ENCODE peak calls at places on chromosome 5, in nine cellular contexts. One of them, this sample, is unnamed.

GRCh38 chr5:135450328-135450727 is 1.8 kb downstream of the TIFAB start:
- DNase-seq in WERI-Rb-1: no peak
- DNase-seq in mammary epithelial cell: no peak
- DNase-seq in spleen: no peak
- DNase-seq in prostate gland: no peak
- DNase-seq in lower lobe of right lung: no peak
- DNase-seq in AG10803: no peak
- DNase-seq in CD8-positive, alpha-beta T cell: no peak
- DNase-seq in fibroblast of lung: no peak
- DNase-seq in this sample: no peak

GRCh38 chr5:116766470-116766947 is 191.9 kb upstream of the SEMA6A start:
- DNase-seq in WERI-Rb-1: no peak
- DNase-seq in mammary epithelial cell: peak; percentile 98
- DNase-seq in spleen: no peak
- DNase-seq in prostate gland: no peak
- DNase-seq in lower lobe of right lung: no peak
- DNase-seq in AG10803: no peak
- DNase-seq in CD8-positive, alpha-beta T cell: no peak
- DNase-seq in fibroblast of lung: peak; percentile 94
- DNase-seq in this sample: no peak

GRCh38 chr5:179268399-179268952 is 76.8 kb downstream of the ADAMTS2 start:
- DNase-seq in WERI-Rb-1: no peak
- DNase-seq in mammary epithelial cell: no peak
- DNase-seq in spleen: peak; percentile 61
- DNase-seq in prostate gland: no peak
- DNase-seq in lower lobe of right lung: peak; percentile 38
- DNase-seq in AG10803: no peak
- DNase-seq in CD8-positive, alpha-beta T cell: no peak
- DNase-seq in fibroblast of lung: no peak
- DNase-seq in this sample: peak; percentile 4

GRCh38 chr5:40551706-40552557 is 127.8 kb upstream of the PTGER4 start:
- DNase-seq in WERI-Rb-1: no peak
- DNase-seq in mammary epithelial cell: peak; percentile 85
- DNase-seq in spleen: no peak
- DNase-seq in prostate gland: peak; percentile 55
- DNase-seq in lower lobe of right lung: no peak
- DNase-seq in AG10803: peak; percentile 96
- DNase-seq in CD8-positive, alpha-beta T cell: no peak
- DNase-seq in fibroblast of lung: peak; percentile 96
- DNase-seq in this sample: no peak

GRCh38 chr5:142960309-142960696 is 190.1 kb downstream of the ARHGAP26 start:
- DNase-seq in WERI-Rb-1: no peak
- DNase-seq in mammary epithelial cell: peak; percentile 88
- DNase-seq in spleen: no peak
- DNase-seq in prostate gland: no peak
- DNase-seq in lower lobe of right lung: no peak
- DNase-seq in AG10803: peak; percentile 66
- DNase-seq in CD8-positive, alpha-beta T cell: no peak
- DNase-seq in fibroblast of lung: peak; percentile 53
- DNase-seq in this sample: no peak

GRCh38 chr5:175478384-175479124 is at the start of gene SFXN1:
- DNase-seq in WERI-Rb-1: peak; percentile 83
- DNase-seq in mammary epithelial cell: peak; percentile 72
- DNase-seq in spleen: peak; percentile 94
- DNase-seq in prostate gland: peak; percentile 76
- DNase-seq in lower lobe of right lung: peak; percentile 80
- DNase-seq in AG10803: peak; percentile 65
- DNase-seq in CD8-positive, alpha-beta T cell: peak; percentile 73
- DNase-seq in fibroblast of lung: peak; percentile 70
- DNase-seq in this sample: peak; percentile 70

GRCh38 chr5:1310118-1310517 is 15.2 kb upstream of the TERT start:
- DNase-seq in WERI-Rb-1: peak; percentile 6
- DNase-seq in mammary epithelial cell: no peak
- DNase-seq in spleen: peak; percentile 41
- DNase-seq in prostate gland: no peak
- DNase-seq in lower lobe of right lung: peak; percentile 18
- DNase-seq in AG10803: no peak
- DNase-seq in CD8-positive, alpha-beta T cell: no peak
- DNase-seq in fibroblast of lung: no peak
- DNase-seq in this sample: no peak

GRCh38 chr5:157457391-157457790 is 2.6 kb upstream of the NIPAL4 start:
- DNase-seq in WERI-Rb-1: no peak
- DNase-seq in mammary epithelial cell: no peak
- DNase-seq in spleen: no peak
- DNase-seq in prostate gland: no peak
- DNase-seq in lower lobe of right lung: no peak
- DNase-seq in AG10803: no peak
- DNase-seq in CD8-positive, alpha-beta T cell: no peak
- DNase-seq in fibroblast of lung: no peak
- DNase-seq in this sample: no peak

GRCh38 chr5:72270037-72270436 is 50.0 kb downstream of the MRPS27 start:
- DNase-seq in WERI-Rb-1: no peak
- DNase-seq in mammary epithelial cell: no peak
- DNase-seq in spleen: no peak
- DNase-seq in prostate gland: no peak
- DNase-seq in lower lobe of right lung: no peak
- DNase-seq in AG10803: no peak
- DNase-seq in CD8-positive, alpha-beta T cell: no peak
- DNase-seq in fibroblast of lung: no peak
- DNase-seq in this sample: no peak

GRCh38 chr5:72268260-72268659 is 51.8 kb downstream of the MRPS27 start:
- DNase-seq in WERI-Rb-1: no peak
- DNase-seq in mammary epithelial cell: no peak
- DNase-seq in spleen: no peak
- DNase-seq in prostate gland: no peak
- DNase-seq in lower lobe of right lung: no peak
- DNase-seq in AG10803: no peak
- DNase-seq in CD8-positive, alpha-beta T cell: no peak
- DNase-seq in fibroblast of lung: no peak
- DNase-seq in this sample: no peak

GRCh38 chr5:72268753-72269410 is 51.2 kb downstream of the MRPS27 start:
- DNase-seq in WERI-Rb-1: peak; percentile 63
- DNase-seq in mammary epithelial cell: peak; percentile 40
- DNase-seq in spleen: no peak
- DNase-seq in prostate gland: no peak
- DNase-seq in lower lobe of right lung: no peak
- DNase-seq in AG10803: peak; percentile 43
- DNase-seq in CD8-positive, alpha-beta T cell: peak; percentile 13
- DNase-seq in fibroblast of lung: peak; percentile 48
- DNase-seq in this sample: peak; percentile 23

GRCh38 chr5:72267685-72268084 is 52.4 kb downstream of the MRPS27 start:
- DNase-seq in WERI-Rb-1: no peak
- DNase-seq in mammary epithelial cell: no peak
- DNase-seq in spleen: no peak
- DNase-seq in prostate gland: no peak
- DNase-seq in lower lobe of right lung: no peak
- DNase-seq in AG10803: no peak
- DNase-seq in CD8-positive, alpha-beta T cell: no peak
- DNase-seq in fibroblast of lung: no peak
- DNase-seq in this sample: no peak

DNA sequence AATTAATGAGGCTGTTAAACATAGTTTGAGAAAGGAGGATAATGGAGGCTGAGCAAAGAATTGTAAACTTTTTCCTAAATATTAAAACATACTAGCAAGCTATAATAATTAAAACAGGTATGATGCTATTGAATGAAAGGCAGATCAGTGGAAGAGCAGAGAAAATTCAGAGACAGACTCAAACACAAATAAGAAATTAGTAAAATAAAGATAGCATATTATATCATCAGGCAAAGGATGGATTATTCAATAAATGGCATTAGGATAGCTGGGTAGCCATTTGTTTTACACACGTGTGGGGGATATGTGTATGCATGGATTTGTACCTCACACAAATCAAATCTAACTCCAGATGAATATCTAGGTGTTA is 50.6 kb downstream of the MRPS27 start:
- DNase-seq in WERI-Rb-1: no peak
- DNase-seq in mammary epithelial cell: no peak
- DNase-seq in spleen: no peak
- DNase-seq in prostate gland: no peak
- DNase-seq in lower lobe of right lung: no peak
- DNase-seq in AG10803: no peak
- DNase-seq in CD8-positive, alpha-beta T cell: no peak
- DNase-seq in fibroblast of lung: no peak
- DNase-seq in this sample: no peak
- TF ChIP-seq CTCF in WERI-Rb-1: no peak
- TF ChIP-seq CTCF in mammary epithelial cell: no peak
- TF ChIP-seq CTCF in spleen: no peak
- TF ChIP-seq CTCF in prostate gland: no peak
- TF ChIP-seq CTCF in lower lobe of right lung: no peak
- TF ChIP-seq CTCF in AG10803: no peak
- TF ChIP-seq CTCF in CD8-positive, alpha-beta T cell: peak; percentile 20
- TF ChIP-seq CTCF in fibroblast of lung: no peak
- TF ChIP-seq CTCF in this sample: peak; percentile 31

DNA sequence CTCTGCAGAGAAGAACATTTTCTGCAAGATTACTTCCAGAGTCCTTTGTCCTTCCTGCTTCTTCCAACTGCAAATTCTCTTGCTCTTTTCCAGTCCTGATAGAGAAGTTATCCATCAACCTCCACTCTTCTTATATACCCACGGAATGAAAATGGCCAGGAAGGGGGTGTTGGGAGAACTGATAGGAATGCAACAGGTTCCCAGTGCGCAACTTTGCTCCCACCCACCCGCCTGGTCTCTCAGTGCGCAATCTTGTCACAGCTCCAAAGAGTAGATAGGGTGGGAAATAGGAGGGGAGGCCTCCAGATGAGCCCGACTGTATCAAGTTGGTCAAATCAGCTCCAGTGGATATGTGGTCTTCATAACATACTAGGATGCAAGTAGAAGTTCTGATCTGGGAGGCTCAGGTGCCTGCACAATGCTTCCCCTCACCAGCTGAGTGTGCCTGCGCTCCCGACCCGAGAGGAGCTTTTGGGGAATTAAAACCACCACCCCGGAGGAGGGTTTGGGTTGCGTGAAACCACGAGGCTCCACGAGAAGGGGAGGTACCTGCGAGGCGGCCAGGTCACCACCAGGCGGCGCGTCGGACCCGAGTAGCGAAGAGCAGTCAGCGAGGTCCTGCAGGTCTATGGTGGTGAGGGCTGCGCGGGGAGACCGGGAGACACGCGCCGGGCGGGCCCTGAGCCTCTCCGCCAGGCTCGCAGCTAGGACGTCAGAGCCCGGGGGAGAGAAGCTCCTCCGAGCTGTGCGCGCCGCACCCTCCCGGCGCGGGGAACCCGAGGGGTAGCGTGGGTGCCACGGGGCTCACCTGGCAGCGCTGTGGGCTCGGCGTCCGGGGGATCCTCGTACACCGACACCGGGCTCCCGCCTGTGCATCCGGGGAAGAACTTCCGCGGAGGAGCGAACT is 835 bp downstream of the MCIDAS start:
- DNase-seq in WERI-Rb-1: peak; percentile 92
- DNase-seq in mammary epithelial cell: peak; percentile 53
- DNase-seq in spleen: peak; percentile 77
- DNase-seq in prostate gland: peak; percentile 19
- DNase-seq in lower lobe of right lung: peak; percentile 52
- DNase-seq in AG10803: peak; percentile 13
- DNase-seq in CD8-positive, alpha-beta T cell: no peak
- DNase-seq in fibroblast of lung: no peak
- DNase-seq in this sample: no peak
- TF ChIP-seq CTCF in WERI-Rb-1: peak; percentile 96
- TF ChIP-seq CTCF in mammary epithelial cell: peak; percentile 56
- TF ChIP-seq CTCF in spleen: no peak
- TF ChIP-seq CTCF in prostate gland: peak; percentile 41
- TF ChIP-seq CTCF in lower lobe of right lung: peak; percentile 27
- TF ChIP-seq CTCF in AG10803: peak; percentile 34
- TF ChIP-seq CTCF in CD8-positive, alpha-beta T cell: no peak
- TF ChIP-seq CTCF in fibroblast of lung: peak; percentile 50
- TF ChIP-seq CTCF in this sample: no peak

DNA sequence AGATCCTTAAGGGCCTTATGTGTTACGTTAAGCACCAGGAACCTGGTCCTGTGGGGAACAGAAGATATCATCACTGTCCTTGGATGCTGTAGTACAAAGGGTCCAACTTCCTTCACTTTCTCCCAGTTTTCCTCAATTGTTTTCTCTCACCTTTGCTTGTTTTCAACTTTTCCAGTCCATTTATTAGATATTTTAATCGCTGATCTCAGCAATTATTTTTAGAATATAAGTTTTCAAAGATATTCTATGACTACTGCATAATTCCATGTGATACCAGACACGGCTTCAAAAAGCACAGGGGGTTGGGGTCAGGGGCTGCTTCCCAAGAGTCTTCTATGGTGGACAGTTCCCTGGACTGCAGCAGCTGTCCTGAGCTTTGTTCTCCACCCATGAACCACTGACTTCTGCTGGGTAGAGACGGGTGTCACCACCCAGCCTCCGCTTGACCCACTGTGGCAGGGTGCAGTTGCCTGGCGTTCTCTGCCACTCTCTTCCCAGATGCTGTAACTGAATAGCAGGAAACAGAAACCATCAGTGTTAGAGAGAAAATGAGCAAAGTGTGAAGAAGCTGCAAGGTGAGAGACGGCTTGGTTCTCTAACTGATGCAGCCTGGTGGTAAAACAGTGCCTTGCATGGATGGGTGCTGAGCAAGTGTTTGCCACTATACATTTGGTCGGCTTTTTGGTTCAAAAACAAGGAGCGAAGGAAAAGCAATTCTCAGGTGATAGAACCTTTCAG is 383.0 kb downstream of the RAB3C start:
- DNase-seq in WERI-Rb-1: no peak
- DNase-seq in mammary epithelial cell: no peak
- DNase-seq in spleen: no peak
- DNase-seq in prostate gland: no peak
- DNase-seq in lower lobe of right lung: no peak
- DNase-seq in AG10803: no peak
- DNase-seq in CD8-positive, alpha-beta T cell: no peak
- DNase-seq in fibroblast of lung: no peak
- DNase-seq in this sample: no peak
- TF ChIP-seq CTCF in WERI-Rb-1: no peak
- TF ChIP-seq CTCF in mammary epithelial cell: no peak
- TF ChIP-seq CTCF in spleen: no peak
- TF ChIP-seq CTCF in prostate gland: no peak
- TF ChIP-seq CTCF in lower lobe of right lung: no peak
- TF ChIP-seq CTCF in AG10803: no peak
- TF ChIP-seq CTCF in CD8-positive, alpha-beta T cell: no peak
- TF ChIP-seq CTCF in fibroblast of lung: no peak
- TF ChIP-seq CTCF in this sample: peak; percentile 17

GRCh38 chr5:127849436-127849835 is 146.2 kb downstream of the CCDC192 start:
- DNase-seq in WERI-Rb-1: no peak
- DNase-seq in mammary epithelial cell: no peak
- DNase-seq in spleen: no peak
- DNase-seq in prostate gland: no peak
- DNase-seq in lower lobe of right lung: no peak
- DNase-seq in AG10803: no peak
- DNase-seq in CD8-positive, alpha-beta T cell: no peak
- DNase-seq in fibroblast of lung: no peak
- DNase-seq in this sample: no peak

GRCh38 chr5:127849891-127850290 is 146.7 kb downstream of the CCDC192 start:
- DNase-seq in WERI-Rb-1: peak; percentile 68
- DNase-seq in mammary epithelial cell: no peak
- DNase-seq in spleen: no peak
- DNase-seq in prostate gland: no peak
- DNase-seq in lower lobe of right lung: no peak
- DNase-seq in AG10803: no peak
- DNase-seq in CD8-positive, alpha-beta T cell: no peak
- DNase-seq in fibroblast of lung: no peak
- DNase-seq in this sample: no peak

GRCh38 chr5:127848098-127848497 is 144.9 kb downstream of the CCDC192 start:
- DNase-seq in WERI-Rb-1: no peak
- DNase-seq in mammary epithelial cell: no peak
- DNase-seq in spleen: no peak
- DNase-seq in prostate gland: no peak
- DNase-seq in lower lobe of right lung: no peak
- DNase-seq in AG10803: no peak
- DNase-seq in CD8-positive, alpha-beta T cell: no peak
- DNase-seq in fibroblast of lung: no peak
- DNase-seq in this sample: no peak

GRCh38 chr5:127854520-127854919 is 151.3 kb downstream of the CCDC192 start:
- DNase-seq in WERI-Rb-1: no peak
- DNase-seq in mammary epithelial cell: no peak
- DNase-seq in spleen: no peak
- DNase-seq in prostate gland: no peak
- DNase-seq in lower lobe of right lung: no peak
- DNase-seq in AG10803: no peak
- DNase-seq in CD8-positive, alpha-beta T cell: no peak
- DNase-seq in fibroblast of lung: no peak
- DNase-seq in this sample: no peak

GRCh38 chr5:127851964-127852363 is 148.8 kb downstream of the CCDC192 start:
- DNase-seq in WERI-Rb-1: no peak
- DNase-seq in mammary epithelial cell: no peak
- DNase-seq in spleen: no peak
- DNase-seq in prostate gland: no peak
- DNase-seq in lower lobe of right lung: no peak
- DNase-seq in AG10803: no peak
- DNase-seq in CD8-positive, alpha-beta T cell: no peak
- DNase-seq in fibroblast of lung: no peak
- DNase-seq in this sample: no peak
- TF ChIP-seq CTCF in WERI-Rb-1: no peak
- TF ChIP-seq CTCF in mammary epithelial cell: no peak
- TF ChIP-seq CTCF in spleen: no peak
- TF ChIP-seq CTCF in prostate gland: no peak
- TF ChIP-seq CTCF in lower lobe of right lung: no peak
- TF ChIP-seq CTCF in AG10803: no peak
- TF ChIP-seq CTCF in CD8-positive, alpha-beta T cell: no peak
- TF ChIP-seq CTCF in fibroblast of lung: no peak
- TF ChIP-seq CTCF in this sample: no peak

This sample was measured in natural killer cell.